ENCODE peak calls at places on chromosome X, in seven cellular contexts. J is progenitor cell of endocrine pancreas, P is endothelial cell, X is pancreas, G is omental fat pad, D is A673, K is heart left ventricle. C is an unnamed sample.

GRCh38 chrX:2425281-2426071 is 75.3 kb downstream of the DHRSX start:
- DNase-seq in P (no peak), J (no peak), X (no peak), K (no peak), D (peak; percentile 35), G (no peak), C (no peak)

GRCh38 chrX:121365572-121366161 is 318.3 kb downstream of the GLUD2 start:
- DNase-seq in G (no peak), K (no peak), P (no peak), D (no peak), J (no peak), X (no peak), C (no peak)

GRCh38 chrX:85375333-85375738 is 4.1 kb downstream of the POF1B start:
- DNase-seq in K (peak; percentile 7), J (no peak), X (no peak), D (no peak), P (no peak), G (no peak), C (peak; percentile 51)

GRCh38 chrX:74272230-74272629 is 31.8 kb upstream of the ZCCHC13 start:
- DNase-seq in G (no peak), X (no peak), D (no peak), K (no peak), J (no peak), P (no peak), C (no peak)

GRCh38 chrX:138771042-138771441 is 59.5 kb upstream of the FGF13 start:
- DNase-seq in G (no peak), D (peak; percentile 78), J (no peak), X (no peak), K (no peak), P (no peak), C (no peak)

GRCh38 chrX:12245650-12246645 is 107.7 kb downstream of the FRMPD4 start:
- DNase-seq in K (no peak), J (no peak), X (no peak), G (no peak), D (no peak), P (no peak), C (peak; percentile 74)

GRCh38 chrX:71671043-71671829 is 3.9 kb downstream of the LOC101059915 start:
- DNase-seq in K (no peak), X (no peak), P (no peak), J (no peak), D (no peak), G (no peak), C (peak; percentile 52)

GRCh38 chrX:12971282-12972003 is 3.5 kb upstream of the TMSB4X start:
- DNase-seq in P (no peak), G (no peak), D (no peak), J (no peak), X (peak; percentile 63), K (peak; percentile 54), C (no peak)

GRCh38 chrX:96591418-96591817 is 93.2 kb upstream of the DIAPH2 start:
- DNase-seq in J (no peak), G (no peak), K (no peak), P (no peak), D (no peak), X (no peak), C (no peak)

GRCh38 chrX:88416965-88417364 is 330.1 kb upstream of the CPXCR1 start:
- DNase-seq in J (no peak), P (no peak), G (no peak), X (no peak), K (no peak), D (no peak), C (no peak)

GRCh38 chrX:39497717-39498265 is 600.0 kb downstream of the BCOR start:
- DNase-seq in D (no peak), G (no peak), J (no peak), K (no peak), P (no peak), X (no peak), C (no peak)

GRCh38 chrX:140492360-140492994 is 12.4 kb downstream of the SOX3 start:
- DNase-seq in D (no peak), X (no peak), P (no peak), J (no peak), K (no peak), G (no peak), C (no peak)

GRCh38 chrX:10001496-10001895 is 34.3 kb downstream of the CLDN34 start:
- DNase-seq in P (no peak), X (no peak), D (no peak), G (no peak), J (no peak), K (no peak), C (no peak)

GRCh38 chrX:11609109-11609508 is 56.6 kb downstream of the ARHGAP6 start:
- DNase-seq in P (no peak), G (no peak), J (no peak), X (no peak), K (no peak), D (no peak), C (no peak)

GRCh38 chrX:78104447-78105176 is 564 bp downstream of the PGK1 start:
- DNase-seq in K (peak; percentile 23), G (no peak), X (peak; percentile 46), P (peak; percentile 11), D (peak; percentile 43), J (no peak), C (peak; percentile 17)

GRCh38 chrX:76420237-76420636 is 7.3 kb upstream of the MAGEE1 start:
- DNase-seq in X (no peak), J (no peak), K (no peak), P (no peak), G (no peak), D (no peak), C (no peak)
- TF ChIP-seq CTCF in X (no peak), J (peak; percentile 34), K (no peak), P (no peak), G (no peak), D (no peak), C (no peak)

DNA sequence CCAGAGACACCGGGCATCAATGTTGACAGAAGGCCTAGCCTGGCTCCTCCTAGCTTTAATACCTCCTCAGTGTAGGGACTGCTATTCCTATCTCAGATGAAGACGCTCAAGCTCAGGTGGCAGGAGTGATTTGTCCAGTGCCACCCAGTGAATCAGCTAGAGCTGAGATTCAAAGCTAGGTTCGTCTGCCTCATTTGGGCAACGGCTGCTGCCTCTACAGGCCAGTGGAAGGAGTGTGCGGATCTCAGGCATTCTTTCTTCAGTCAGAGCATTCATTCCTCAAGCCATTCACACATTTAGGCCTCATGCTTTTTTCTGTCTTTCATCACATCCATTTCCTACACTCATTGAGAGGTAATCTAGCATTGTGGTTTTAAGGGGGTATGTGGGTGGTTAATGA is 7.3 kb downstream of the TSR2 start:
- DNase-seq in D (peak; percentile 22), X (no peak), K (no peak), P (no peak), G (no peak), J (no peak), C (peak; percentile 5)
- TF ChIP-seq CTCF in D (no peak), X (no peak), K (no peak), P (no peak), G (no peak), J (peak; percentile 32), C (peak; percentile 26)

DNA sequence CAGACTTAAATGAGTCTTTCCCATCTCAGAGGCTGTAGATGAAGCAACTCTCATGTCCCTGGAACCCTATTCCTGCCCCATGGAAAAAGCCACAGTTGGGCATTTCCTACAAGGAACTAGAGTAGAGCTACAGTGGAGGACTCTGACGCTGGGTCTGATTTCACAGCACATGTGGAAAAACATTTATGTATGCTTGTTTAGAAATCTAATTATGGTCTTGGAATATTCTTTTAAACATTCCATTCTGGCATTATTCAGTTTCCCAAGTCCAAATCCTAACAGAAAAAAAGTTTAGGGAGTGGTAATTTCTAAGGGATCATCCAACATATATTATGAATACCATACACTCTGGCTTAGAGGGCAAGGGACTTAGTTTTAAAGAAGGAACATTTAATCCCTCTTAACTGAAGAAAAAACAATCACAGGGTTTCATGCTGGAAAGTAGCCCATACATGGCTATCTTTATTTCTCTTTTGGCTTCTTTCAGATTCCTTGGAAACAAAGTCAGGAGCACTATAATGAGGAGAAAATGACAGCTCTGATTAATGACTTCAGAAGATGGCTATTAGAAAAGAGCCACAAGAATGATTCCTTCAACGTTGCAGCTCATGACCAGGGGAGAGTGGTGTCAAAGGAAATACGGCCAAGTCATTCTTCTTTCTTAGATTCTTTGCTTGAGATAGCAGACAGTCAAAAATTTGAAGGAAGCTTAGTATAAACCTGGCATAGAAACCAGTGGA is 56.0 kb downstream of the CNGA2 start:
- DNase-seq in X (no peak), G (no peak), D (no peak), K (no peak), J (no peak), P (no peak), C (no peak)
- TF ChIP-seq CTCF in X (no peak), G (no peak), D (no peak), K (no peak), J (no peak), P (no peak), C (no peak)

GRCh38 chrX:105664243-105664642 is 158.1 kb upstream of the NRK start:
- DNase-seq in P (no peak), X (no peak), G (no peak), D (no peak), J (no peak), K (no peak), C (no peak)

GRCh38 chrX:105658136-105658535 is 164.2 kb upstream of the NRK start:
- DNase-seq in K (no peak), P (no peak), D (no peak), X (no peak), G (no peak), J (no peak), C (no peak)

GRCh38 chrX:105662248-105662647 is 160.1 kb upstream of the NRK start:
- DNase-seq in X (no peak), K (no peak), D (no peak), G (no peak), P (no peak), J (no peak), C (no peak)
- TF ChIP-seq CTCF in X (no peak), K (no peak), D (no peak), G (no peak), P (no peak), J (no peak), C (no peak)

GRCh38 chrX:129115104-129115503 is 408.2 kb downstream of the SMARCA1 start:
- DNase-seq in P (peak; percentile 57), K (no peak), G (no peak), J (no peak), D (peak; percentile 72), X (peak; percentile 16), C (peak; percentile 81)
- TF ChIP-seq CTCF in P (peak; percentile 45), K (peak; percentile 12), G (no peak), J (peak; percentile 54), D (peak; percentile 73), X (no peak), C (no peak)

DNA sequence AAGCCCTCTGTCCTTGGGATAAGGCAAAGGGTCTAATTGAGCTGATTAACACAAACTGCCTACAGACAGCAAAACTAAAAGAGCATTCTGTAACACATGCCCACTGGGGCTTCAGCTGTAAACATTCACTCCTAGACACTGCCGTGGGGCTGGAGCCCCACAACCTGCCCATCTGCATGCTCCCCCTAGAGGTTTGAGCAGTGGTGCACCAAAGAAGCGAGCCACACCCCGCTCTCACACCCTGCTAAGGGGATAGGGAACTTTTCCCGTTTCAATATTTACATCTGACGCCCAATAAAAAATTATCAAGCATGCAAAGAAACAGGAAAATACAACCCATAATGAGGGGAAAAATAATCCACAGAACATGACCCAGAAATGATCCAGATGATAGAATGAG is 46.9 kb upstream of the HSD17B10 start:
- DNase-seq in D (peak; percentile 33), X (peak; percentile 17), J (no peak), P (peak; percentile 12), G (no peak), K (no peak), C (no peak)
- TF ChIP-seq CTCF in D (peak; percentile 48), X (no peak), J (peak; percentile 44), P (no peak), G (no peak), K (no peak), C (peak; percentile 38)

C was measured in cardiac muscle cell.